ENCODE peak calls at places on chromosomes 1 and 21, in four cellular contexts. D, T, F and V are unnamed samples.

GRCh38 chr1:206895837-206896242 is 1.4 kb upstream of the IL24 start:
- DNase-seq in D (no peak), T (no peak), F (peak), V (peak)

GRCh38 chr1:85229574-85230097 is 28.8 kb upstream of the SYDE2 start:
- DNase-seq in D (no peak), T (no peak), F (no peak), V (peak)

GRCh38 chr1:36083635-36084501 is at the start of gene TEKT2:
- DNase-seq in D (no peak), T (peak), F (peak), V (no peak)

GRCh38 chr1:150535511-150536281 is 13.5 kb upstream of the ADAMTSL4 start:
- DNase-seq in D (no peak), T (no peak), F (peak), V (peak)

GRCh38 chr1:115092214-115092613 is 2.9 kb upstream of the TSPAN2 start:
- DNase-seq in D (no peak), T (no peak), F (no peak), V (no peak)

GRCh38 chr21:33109574-33110339 is 39.8 kb downstream of the OLIG1 start:
- DNase-seq in D (no peak), T (peak), F (no peak), V (no peak)

GRCh38 chr1:242146640-242147039 is 147.7 kb upstream of the MAP1LC3C start:
- DNase-seq in D (no peak), T (no peak), F (no peak), V (peak)

GRCh38 chr1:75310067-75310466 is 175.9 kb downstream of the LHX8 start:
- DNase-seq in D (no peak), T (no peak), F (peak), V (no peak)

GRCh38 chr1:168300626-168301025 is 19.9 kb downstream of the TBX19 start:
- DNase-seq in D (no peak), T (no peak), F (no peak), V (no peak)

GRCh38 chr1:36771222-36771621 is 263.1 kb downstream of the GRIK3 start:
- DNase-seq in D (no peak), T (peak), F (no peak), V (no peak)

GRCh38 chr1:35633526-35633925 is 7.8 kb downstream of the PSMB2 start:
- DNase-seq in D (no peak), T (no peak), F (no peak), V (no peak)

GRCh38 chr1:153572569-153573015 is 6.9 kb upstream of the S100A2 start:
- DNase-seq in D (no peak), T (peak), F (peak), V (peak)